ENCODE peak calls at places on chromosome 19, in four cellular contexts. M is stimulated activated CD4-positive, alpha-beta T cell treated with anti-CD3 and anti-CD28 coated beads, Interleukin-1b, Interleukin-23, amount 100 ng/mL, for 24 hours; A is activated T-cell treated with anti-CD3 and anti-CD28 coated beads for 1 hour; V is AG10803. D is an unnamed sample.

GRCh38 chr19:32599736-32600157 is 18.8 kb downstream of the PDCD5 start:
- DNase-seq in M (peak), A (peak), V (peak), D (peak)

GRCh38 chr19:46346821-46347571 is at the start of gene PPP5C:
- DNase-seq in M (peak), A (peak), V (peak), D (peak)

GRCh38 chr19:14159059-14159458 is 22.7 kb upstream of the ASF1B start:
- DNase-seq in M (no peak), A (no peak), V (no peak), D (no peak)

GRCh38 chr19:54439174-54439851 is 9.7 kb upstream of the LENG8 start:
- DNase-seq in M (no peak), A (no peak), V (peak), D (no peak)

GRCh38 chr19:48624067-48624594 is 4.8 kb downstream of the SPHK2 start:
- DNase-seq in M (peak), A (peak), V (peak), D (peak)

GRCh38 chr19:44576843-44577565 is 36.4 kb upstream of the IGSF23 start:
- DNase-seq in M (no peak), A (no peak), V (peak), D (no peak)

GRCh38 chr19:40907968-40908735 is 26.1 kb upstream of the CYP2A7 start:
- DNase-seq in M (peak), A (peak), V (no peak), D (no peak)

GRCh38 chr19:18046066-18046718 is 38.2 kb downstream of the ARRDC2 start:
- DNase-seq in M (no peak), A (no peak), V (peak), D (peak)

GRCh38 chr19:11256189-11256588 is 6.1 kb downstream of the DOCK6 start:
- DNase-seq in M (no peak), A (no peak), V (peak), D (no peak)

GRCh38 chr19:16032509-16033135 is 43.7 kb upstream of the TPM4 start:
- DNase-seq in M (no peak), A (no peak), V (no peak), D (no peak)

GRCh38 chr19:53041366-53041765 is 3.2 kb upstream of the ERVV-2 start:
- DNase-seq in M (no peak), A (no peak), V (no peak), D (no peak)

GRCh38 chr19:57068921-57069697 is 50.7 kb upstream of the USP29 start:
- DNase-seq in M (no peak), A (no peak), V (no peak), D (no peak)

GRCh38 chr19:29834991-29835390 is 23.2 kb downstream of the CCNE1 start:
- DNase-seq in M (no peak), A (no peak), V (no peak), D (no peak)

GRCh38 chr19:54388001-54388802 is 23.5 kb upstream of the LAIR1 start:
- DNase-seq in M (no peak), A (peak), V (no peak), D (no peak)

GRCh38 chr19:35309481-35310279 is 17.7 kb downstream of the MAG start:
- DNase-seq in M (no peak), A (no peak), V (no peak), D (no peak)

GRCh38 chr19:49362926-49363264 is 679 bp upstream of the TEAD2 start:
- DNase-seq in M (no peak), A (no peak), V (peak), D (peak)

GRCh38 chr19:2428027-2428690 is 773 bp upstream of the TIMM13 start:
- DNase-seq in M (no peak), A (no peak), V (peak), D (no peak)